ENCODE peak calls at places on chromosomes 5 and 9, in nine cellular contexts. E is transverse colon, C is sigmoid colon, R is ovary, M is tibial nerve, Q is uterus, I is IMR-90, W is stomach, Y is body of pancreas. B is an unnamed sample.

GRCh38 chr9:80233102-80233843 is 661.5 kb downstream of the TLE4 start:
- DNase-seq in Q (no peak), E (no peak), I (no peak), W (no peak), C (no peak), Y (no peak), R (no peak), M (no peak), B (no peak)

GRCh38 chr9:75903785-75904360 is 13.4 kb downstream of the PCSK5 start:
- DNase-seq in Q (peak; percentile 31), R (no peak), E (peak; percentile 18), W (no peak), C (peak; percentile 71), I (peak; percentile 17), M (no peak), Y (no peak), B (no peak)

GRCh38 chr9:32704343-32704742 is 68.9 kb upstream of the TAF1L start:
- DNase-seq in C (no peak), M (no peak), E (no peak), W (no peak), Y (no peak), I (no peak), Q (no peak), R (no peak), B (no peak)

GRCh38 chr5:149775785-149776184 is 45.7 kb downstream of the PPARGC1B start:
- DNase-seq in Q (no peak), W (no peak), I (no peak), M (no peak), E (no peak), Y (no peak), R (no peak), C (no peak), B (no peak)

GRCh38 chr9:37468620-37469019 is 3.4 kb upstream of the ZBTB5 start:
- DNase-seq in R (no peak), E (no peak), Y (no peak), C (no peak), Q (no peak), I (no peak), M (no peak), W (no peak), B (no peak)

GRCh38 chr9:124868511-124869465 is 6.9 kb downstream of the ARPC5L start:
- DNase-seq in Q (peak; percentile 77), W (peak; percentile 90), I (peak; percentile 71), R (peak; percentile 89), C (peak; percentile 92), E (peak; percentile 91), Y (peak; percentile 87), M (peak; percentile 67), B (peak; percentile 88)

GRCh38 chr5:33852327-33852726 is 39.5 kb downstream of the ADAMTS12 start:
- DNase-seq in C (no peak), W (no peak), Q (no peak), R (no peak), E (no peak), M (no peak), Y (no peak), I (no peak), B (no peak)

GRCh38 chr5:69517763-69518212 is 25.2 kb downstream of the OCLN start:
- DNase-seq in M (no peak), Q (no peak), W (no peak), I (peak; percentile 40), E (no peak), Y (no peak), C (no peak), R (no peak), B (no peak)

GRCh38 chr9:133188006-133188842 is 20.8 kb downstream of the OBP2B start:
- DNase-seq in Q (no peak), I (no peak), M (no peak), W (no peak), C (peak; percentile 40), R (no peak), E (peak; percentile 54), Y (no peak), B (peak; percentile 67)

GRCh38 chr5:72110401-72111013 is 3.2 kb downstream of the MAP1B start:
- DNase-seq in I (no peak), Q (no peak), M (no peak), W (no peak), Y (no peak), R (no peak), C (no peak), E (no peak), B (peak; percentile 53)

GRCh38 chr5:112006721-112007120 is 249.7 kb upstream of the NREP start:
- DNase-seq in Y (no peak), W (no peak), M (no peak), Q (no peak), C (no peak), E (no peak), I (peak; percentile 87), R (no peak), B (no peak)

DNA sequence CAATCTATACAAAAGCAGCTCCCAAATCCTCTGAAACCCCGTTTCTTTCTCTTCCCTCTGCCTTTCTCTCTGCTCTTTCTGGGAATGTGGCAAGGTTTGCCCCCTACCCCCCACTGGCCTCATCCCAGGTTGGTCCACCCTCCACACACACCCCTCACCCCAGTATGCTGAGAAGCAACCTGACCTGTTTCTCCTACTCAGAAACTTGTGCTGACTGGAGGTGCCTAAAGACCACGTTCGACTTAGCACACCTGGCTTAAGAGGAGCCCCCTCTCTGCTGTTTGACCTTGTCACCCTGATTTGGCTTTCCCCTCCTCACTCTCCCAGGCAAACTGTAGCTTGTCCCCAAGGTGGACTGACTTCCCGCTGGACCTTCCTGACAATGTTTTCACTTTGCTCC is 1.1 kb upstream of the SEPTIN8 start:
- DNase-seq in Y (no peak), C (peak; percentile 46), Q (no peak), I (no peak), W (no peak), E (no peak), R (no peak), M (no peak), B (no peak)
- H3K4me3 ChIP-seq in Y (no peak overlapping the region), C (peak overlapping the region; percentile 71), Q (peak overlapping the region; percentile 72), I (no peak overlapping the region), W (peak overlapping the region; percentile 81), E (peak overlapping the region; percentile 83), R (peak overlapping the region; percentile 80), M (peak overlapping the region; percentile 74), B (peak overlapping the region; percentile 75)

DNA sequence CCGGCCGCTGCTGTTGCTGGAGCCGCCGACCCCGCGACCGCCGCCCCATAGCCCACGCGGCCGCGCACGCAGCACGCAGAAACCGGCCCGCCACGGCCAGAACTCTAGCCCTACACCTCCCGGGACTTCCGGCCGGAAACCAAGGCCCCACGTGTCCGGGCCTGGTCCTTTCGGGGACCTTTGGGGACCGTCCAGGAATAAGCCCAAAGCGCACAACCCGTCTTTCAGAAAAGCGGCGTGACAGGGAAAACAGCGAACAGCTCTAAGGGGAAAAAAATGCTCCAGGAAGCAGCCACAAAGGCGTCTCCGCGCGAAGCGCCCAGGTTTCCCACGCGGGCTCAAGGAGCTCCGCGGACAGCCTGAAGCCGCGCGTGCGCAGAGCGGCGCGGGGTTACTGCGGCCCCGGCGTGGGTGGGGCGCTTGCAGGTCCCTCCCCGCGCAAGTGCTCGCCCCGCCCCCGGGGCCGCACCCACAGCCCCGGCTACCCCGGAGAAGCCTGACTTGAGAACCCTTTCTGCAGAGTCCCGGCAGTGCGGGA is at the start of the genes NSUN2 and SRD5A1:
- DNase-seq in M (peak; percentile 77), Q (peak; percentile 88), I (peak; percentile 89), Y (peak; percentile 90), C (peak; percentile 95), W (peak; percentile 94), E (peak; percentile 94), R (peak; percentile 94), B (peak; percentile 94)
- TF ChIP-seq POLR2A in M (peak; percentile 34), Q (peak; percentile 42), I (peak; percentile 78), Y (peak; percentile 20), C (peak; percentile 40), W (no peak), E (peak; percentile 55), R (peak; percentile 39), B (no peak)

GRCh38 chr9:112174223-112174964 is 703 bp downstream of the SUSD1 start:
- DNase-seq in R (no peak), E (peak; percentile 87), I (peak; percentile 16), Y (peak; percentile 62), W (peak; percentile 79), M (no peak), Q (no peak), C (no peak), B (peak; percentile 73)

GRCh38 chr9:112176410-112177010 is 1.4 kb upstream of the SUSD1 start:
- DNase-seq in W (no peak), M (no peak), I (no peak), Y (no peak), Q (no peak), C (no peak), E (peak; percentile 42), R (no peak), B (no peak)

GRCh38 chr9:112173489-112174222 is 1.4 kb downstream of the SUSD1 start:
- DNase-seq in W (no peak), M (no peak), I (no peak), Y (no peak), C (no peak), E (peak; percentile 42), R (no peak), Q (no peak), B (no peak)

GRCh38 chr9:112174965-112175795 is at the start of gene SUSD1:
- DNase-seq in W (peak; percentile 38), R (peak; percentile 37), Y (peak; percentile 33), I (no peak), M (no peak), Q (no peak), E (peak; percentile 51), C (no peak), B (peak; percentile 28)

DNA sequence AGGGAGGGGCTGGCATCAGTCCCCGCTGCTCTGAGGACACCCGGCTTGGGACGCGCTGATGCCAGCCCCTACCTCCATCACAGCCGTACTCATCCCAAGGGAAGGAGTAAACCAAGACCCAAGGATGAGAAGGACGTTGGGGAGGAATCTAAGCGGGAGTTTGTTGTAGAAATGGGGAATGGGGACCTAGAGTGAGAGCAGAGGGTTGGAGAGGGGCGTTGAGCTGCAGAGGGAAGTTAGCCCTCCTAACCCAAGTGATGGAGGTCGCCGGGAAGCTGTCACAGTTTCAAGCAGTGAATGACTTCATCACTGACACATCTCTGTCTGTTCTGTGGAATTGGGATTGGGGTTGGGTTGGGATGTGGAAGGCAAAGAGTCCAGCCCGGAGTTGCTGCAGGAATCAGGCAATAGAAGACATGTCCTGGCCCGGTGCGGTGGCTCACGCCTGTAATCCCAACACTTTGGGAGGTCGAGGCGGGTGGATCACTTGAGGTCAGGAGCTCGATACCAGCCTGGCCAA is 759 bp upstream of the SUSD1 start:
- DNase-seq in W (no peak), I (no peak), Y (no peak), E (no peak), Q (no peak), R (no peak), M (no peak), C (no peak), B (no peak)
- H3K4me3 ChIP-seq in W (peak overlapping the region; percentile 78), I (no peak overlapping the region), Y (no peak overlapping the region), E (peak overlapping the region; percentile 74), Q (peak overlapping the region; percentile 74), R (no peak overlapping the region), M (peak overlapping the region; percentile 59), C (no peak overlapping the region), B (peak overlapping the region; percentile 65)

DNA sequence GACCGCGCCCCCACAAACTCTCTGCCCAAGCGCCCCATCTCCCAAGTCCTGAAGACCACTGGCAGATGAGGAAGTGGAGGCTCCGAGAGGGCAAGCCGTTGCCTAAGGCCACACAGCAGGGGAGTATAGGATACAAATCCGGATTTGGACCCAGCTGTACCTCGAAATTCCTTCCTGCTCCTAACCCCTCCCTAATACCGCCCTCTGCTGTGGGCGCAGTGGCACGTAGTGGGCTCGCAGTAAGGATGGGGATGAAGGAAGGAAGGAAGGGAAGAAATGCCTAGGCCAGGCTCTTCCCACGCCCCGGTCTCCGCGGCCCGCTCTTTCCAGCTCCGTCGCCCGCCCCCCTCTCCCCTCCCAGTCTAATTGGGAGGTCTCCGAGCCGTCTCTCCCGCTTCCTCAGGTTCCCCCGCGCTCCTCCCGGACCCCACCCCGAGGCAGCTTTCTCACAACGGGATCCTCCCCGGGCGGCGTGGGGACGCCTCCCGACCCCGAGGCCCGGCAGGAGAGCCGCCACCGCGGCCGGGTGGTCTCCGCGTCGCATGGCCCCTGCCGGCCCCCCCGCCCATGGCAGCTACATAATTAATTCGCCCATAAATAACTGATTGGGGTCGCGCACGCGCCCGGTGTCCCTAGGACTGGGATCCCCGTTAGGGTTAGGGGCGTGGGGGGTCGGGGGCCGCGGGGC is 138.9 kb downstream of the C9orf50 start:
- DNase-seq in W (no peak), C (no peak), I (no peak), E (no peak), R (peak; percentile 81), Y (peak; percentile 51), M (no peak), Q (peak; percentile 68), B (no peak)
- TF ChIP-seq POLR2A in W (no peak), C (no peak), I (no peak), E (no peak), R (no peak), Y (no peak), M (no peak), Q (no peak), B (no peak)